ENCODE peak calls at places on chromosomes 12 and 14, in ten cellular contexts. W is natural killer cell; Y is COR-L47; R is stimulated activated CD4-positive, alpha-beta T cell treated with anti-CD3 and anti-CD28 coated beads, TNF-alpha, amount 100 ng/mL, for 4 hours; J is M059J; A is heart right ventricle; Q is iPS-NIHi11; Z is HTR-8/SVneo; E is T1000; N is CD4-positive, CD25-positive, alpha-beta regulatory T cell. O is an unnamed sample.

GRCh38 chr12:66674495-66675122 is 4.3 kb downstream of the GRIP1 start:
- DNase-seq in W (no peak), Y (no peak), R (no peak), J (no peak), A (no peak), Q (no peak), Z (no peak), E (no peak), N (no peak), O (no peak)

GRCh38 chr12:80186727-80187217 is 87.4 kb downstream of the OTOGL start:
- DNase-seq in W (no peak), Y (peak; percentile 67), R (no peak), J (peak; percentile 95), A (peak; percentile 83), Q (peak; percentile 60), Z (peak; percentile 62), E (peak; percentile 51), N (peak; percentile 1), O (peak; percentile 21)

GRCh38 chr12:30630378-30631285 is 65.0 kb downstream of the IPO8 start:
- DNase-seq in W (no peak), Y (no peak), R (no peak), J (no peak), A (peak; percentile 10), Q (no peak), Z (no peak), E (no peak), N (no peak), O (no peak)

GRCh38 chr12:122867701-122868461 is 28.0 kb downstream of the VPS37B start:
- DNase-seq in W (no peak), Y (no peak), R (no peak), J (no peak), A (peak; percentile 73), Q (peak; percentile 75), Z (no peak), E (no peak), N (no peak), O (no peak)

GRCh38 chr12:69024413-69024812 is 91.4 kb upstream of the CPM start:
- DNase-seq in W (no peak), Y (peak; percentile 8), R (no peak), J (peak; percentile 78), A (no peak), Q (peak; percentile 28), Z (no peak), E (peak; percentile 90), N (no peak), O (peak; percentile 42)

GRCh38 chr12:28413455-28414109 is 223.3 kb downstream of the CCDC91 start:
- DNase-seq in W (no peak), Y (no peak), R (no peak), J (no peak), A (no peak), Q (no peak), Z (no peak), E (no peak), N (no peak), O (no peak)

GRCh38 chr14:90652626-90653025 is 163.6 kb downstream of the TTC7B start:
- DNase-seq in W (no peak), Y (no peak), R (no peak), J (no peak), A (no peak), Q (no peak), Z (no peak), E (no peak), N (no peak), O (no peak)

GRCh38 chr12:95386056-95386455 is 87.9 kb upstream of the METAP2 start:
- DNase-seq in W (no peak), Y (no peak), R (no peak), J (no peak), A (no peak), Q (no peak), Z (no peak), E (no peak), N (no peak), O (no peak)

GRCh38 chr12:71019282-71019831 is 98.8 kb upstream of the PTPRR start:
- DNase-seq in W (no peak), Y (no peak), R (no peak), J (no peak), A (no peak), Q (no peak), Z (no peak), E (no peak), N (no peak), O (no peak)

GRCh38 chr12:1911598-1912575 is 6.6 kb downstream of the CACNA2D4 start:
- DNase-seq in W (no peak), Y (peak; percentile 52), R (no peak), J (no peak), A (no peak), Q (peak; percentile 10), Z (no peak), E (no peak), N (no peak), O (no peak)

GRCh38 chr12:91332305-91332704 is 149.7 kb upstream of the DCN start:
- DNase-seq in W (no peak), Y (no peak), R (no peak), J (no peak), A (no peak), Q (no peak), Z (no peak), E (no peak), N (no peak), O (no peak)

GRCh38 chr12:78804262-78804661 is 60.3 kb upstream of the SYT1 start:
- DNase-seq in W (no peak), Y (no peak), R (no peak), J (no peak), A (no peak), Q (no peak), Z (no peak), E (no peak), N (no peak), O (no peak)

GRCh38 chr12:121537814-121538698 is 42.8 kb downstream of the KDM2B start:
- DNase-seq in W (peak; percentile 61), Y (no peak), R (peak; percentile 23), J (no peak), A (no peak), Q (peak; percentile 55), Z (no peak), E (no peak), N (no peak), O (peak; percentile 36)

GRCh38 chr12:27936196-27936595 is 36.3 kb downstream of the PTHLH start:
- DNase-seq in W (no peak), Y (no peak), R (no peak), J (no peak), A (no peak), Q (no peak), Z (no peak), E (no peak), N (no peak), O (no peak)

GRCh38 chr12:130572553-130572952 is 143.5 kb downstream of the RIMBP2 start:
- DNase-seq in W (no peak), Y (no peak), R (no peak), J (no peak), A (no peak), Q (no peak), Z (no peak), E (no peak), N (no peak), O (no peak)

GRCh38 chr14:91862417-91862816 is 4.9 kb downstream of the TC2N start:
- DNase-seq in W (no peak), Y (no peak), R (no peak), J (no peak), A (no peak), Q (no peak), Z (no peak), E (no peak), N (no peak), O (no peak)

GRCh38 chr14:39050389-39050788 is 52.6 kb downstream of the SEC23A start:
- DNase-seq in W (no peak), Y (no peak), R (no peak), J (peak; percentile 94), A (no peak), Q (no peak), Z (peak; percentile 36), E (peak; percentile 30), N (no peak), O (peak; percentile 9)

GRCh38 chr12:2376855-2377657 is 324.3 kb downstream of the CACNA1C start:
- DNase-seq in W (no peak), Y (peak; percentile 86), R (no peak), J (no peak), A (no peak), Q (peak; percentile 81), Z (no peak), E (no peak), N (no peak), O (no peak)

GRCh38 chr12:90250766-90251165 is 542.1 kb upstream of the ATP2B1 start:
- DNase-seq in W (no peak), Y (no peak), R (no peak), J (peak; percentile 65), A (peak; percentile 54), Q (no peak), Z (no peak), E (no peak), N (no peak), O (no peak)

GRCh38 chr14:63045234-63045611 is at the start of gene KCNH5:
- DNase-seq in W (no peak), Y (peak; percentile 78), R (no peak), J (peak; percentile 11), A (no peak), Q (peak; percentile 90), Z (peak; percentile 98), E (peak; percentile 73), N (no peak), O (no peak)

GRCh38 chr12:113333877-113334785 is 778 bp downstream of the SLC8B1 start:
- DNase-seq in W (no peak), Y (no peak), R (no peak), J (no peak), A (no peak), Q (no peak), Z (no peak), E (no peak), N (no peak), O (no peak)

GRCh38 chr12:124588689-124589318 is 21.4 kb upstream of the NCOR2 start:
- DNase-seq in W (no peak), Y (no peak), R (no peak), J (peak; percentile 76), A (peak; percentile 75), Q (no peak), Z (peak; percentile 51), E (no peak), N (no peak), O (peak; percentile 61)

GRCh38 chr12:47207005-47207717 is 127.4 kb upstream of the AMIGO2 start:
- DNase-seq in W (peak; percentile 35), Y (no peak), R (no peak), J (no peak), A (no peak), Q (no peak), Z (no peak), E (no peak), N (peak; percentile 25), O (no peak)

GRCh38 chr14:36676236-36676635 is 14.6 kb downstream of the PAX9 start:
- DNase-seq in W (no peak), Y (no peak), R (no peak), J (no peak), A (no peak), Q (peak; percentile 44), Z (no peak), E (no peak), N (no peak), O (no peak)

GRCh38 chr12:77795699-77796098 is 35.0 kb upstream of the NAV3 start:
- DNase-seq in W (no peak), Y (no peak), R (no peak), J (peak; percentile 22), A (no peak), Q (no peak), Z (no peak), E (no peak), N (no peak), O (no peak)

GRCh38 chr14:44699391-44699790 is 192.3 kb upstream of the FSCB start:
- DNase-seq in W (no peak), Y (no peak), R (no peak), J (no peak), A (no peak), Q (no peak), Z (no peak), E (no peak), N (no peak), O (no peak)

GRCh38 chr14:22070119-22070982 is 396.7 kb upstream of the OR4E1 start:
- DNase-seq in W (peak; percentile 21), Y (no peak), R (no peak), J (no peak), A (peak; percentile 24), Q (peak; percentile 25), Z (no peak), E (no peak), N (peak; percentile 29), O (no peak)

GRCh38 chr12:91922674-91923073 is 223.0 kb downstream of the BTG1 start:
- DNase-seq in W (no peak), Y (no peak), R (no peak), J (no peak), A (no peak), Q (no peak), Z (no peak), E (no peak), N (no peak), O (no peak)

O was measured in H54.